ENCODE peak calls at places on chromosome 7, in seven cellular contexts. D is WERI-Rb-1, H is adrenal gland, I is foreskin fibroblast, U is GM12865, X is heart right ventricle, G is stomach. E is an unnamed sample.

GRCh38 chr7:157645539-157645938 is 308.7 kb downstream of the DNAJB6 start:
- DNase-seq in H (no peak), X (no peak), I (no peak), U (no peak), D (no peak), G (no peak), E (no peak)

GRCh38 chr7:127254163-127254684 is 1.5 kb upstream of the GRM8 start:
- DNase-seq in H (no peak), U (no peak), D (no peak), X (no peak), I (no peak), G (no peak), E (no peak)

GRCh38 chr7:3218561-3219225 is 82.4 kb upstream of the SDK1 start:
- DNase-seq in H (no peak), D (no peak), G (no peak), I (no peak), X (no peak), U (no peak), E (no peak)

GRCh38 chr7:142375710-142376313 is 118.0 kb upstream of the PRSS58 start:
- DNase-seq in I (no peak), D (peak), X (no peak), G (no peak), H (no peak), U (no peak), E (peak)

GRCh38 chr7:128188396-128189230 is 52.5 kb upstream of the LEP start:
- DNase-seq in U (no peak), G (no peak), I (no peak), H (no peak), X (no peak), D (no peak), E (no peak)

GRCh38 chr7:139340808-139341057 is 404 bp upstream of the FMC1 start:
- DNase-seq in X (no peak), H (no peak), D (no peak), U (no peak), I (no peak), G (no peak), E (no peak)

GRCh38 chr7:78139335-78139734 is 340.8 kb downstream of the PHTF2 start:
- DNase-seq in D (no peak), G (no peak), X (no peak), I (peak), U (no peak), H (peak), E (no peak)

GRCh38 chr7:142717453-142717852 is 31.8 kb upstream of the PRSS1 start:
- DNase-seq in H (no peak), X (no peak), I (no peak), U (no peak), D (no peak), G (no peak), E (no peak)

GRCh38 chr7:155791836-155792235 is 20.4 kb downstream of the SHH start:
- DNase-seq in U (no peak), D (no peak), I (no peak), X (no peak), H (no peak), G (no peak), E (no peak)

GRCh38 chr7:144474800-144475521 is 71.5 kb upstream of the NOBOX start:
- DNase-seq in D (no peak), H (no peak), U (no peak), G (no peak), X (no peak), I (no peak), E (no peak)

GRCh38 chr7:82602066-82602465 is 158.5 kb upstream of the CACNA2D1 start:
- DNase-seq in D (no peak), I (no peak), H (no peak), U (no peak), X (no peak), G (no peak), E (no peak)

GRCh38 chr7:132464740-132465139 is 111.5 kb downstream of the PLXNA4 start:
- DNase-seq in D (no peak), G (no peak), I (peak), H (no peak), U (no peak), X (peak), E (no peak)

GRCh38 chr7:44385384-44386138 is 60.2 kb upstream of the CAMK2B start:
- DNase-seq in G (peak), I (no peak), U (no peak), H (no peak), X (no peak), D (no peak), E (no peak)

GRCh38 chr7:108193593-108194498 is 63.7 kb upstream of the LAMB4 start:
- DNase-seq in D (no peak), I (no peak), H (no peak), X (no peak), G (no peak), U (no peak), E (no peak)

GRCh38 chr7:130150587-130150986 is 54.6 kb downstream of the TMEM209 start:
- DNase-seq in X (no peak), D (no peak), G (no peak), H (no peak), I (no peak), U (peak), E (peak)

GRCh38 chr7:2465928-2466327 is 10.3 kb downstream of the GRIFIN start:
- DNase-seq in I (no peak), H (no peak), D (no peak), X (no peak), G (no peak), U (no peak), E (peak)

GRCh38 chr7:65960351-65961074 is 21.5 kb downstream of the GUSB start:
- DNase-seq in D (no peak), X (no peak), H (no peak), G (no peak), I (no peak), U (no peak), E (no peak)

GRCh38 chr7:2754912-2755311 is 66.9 kb downstream of the AMZ1 start:
- DNase-seq in D (no peak), H (peak), X (no peak), U (no peak), I (no peak), G (no peak), E (no peak)

GRCh38 chr7:133552079-133552478 is 299.2 kb downstream of the EXOC4 start:
- DNase-seq in G (no peak), I (no peak), D (no peak), H (no peak), X (no peak), U (no peak), E (no peak)

GRCh38 chr7:131800008-131800407 is 243.6 kb upstream of the PODXL start:
- DNase-seq in G (no peak), U (no peak), H (no peak), X (no peak), I (no peak), D (no peak), E (no peak)

GRCh38 chr7:44244282-44244681 is 43.5 kb downstream of the YKT6 start:
- DNase-seq in H (no peak), G (no peak), D (peak), U (peak), I (no peak), X (no peak), E (peak)

GRCh38 chr7:37999673-38000072 is 79.2 kb downstream of the EPDR1 start:
- DNase-seq in H (no peak), G (no peak), I (no peak), X (no peak), D (no peak), U (no peak), E (no peak)

GRCh38 chr7:69775231-69775771 is 177.0 kb downstream of the AUTS2 start:
- DNase-seq in U (no peak), H (peak), D (peak), I (no peak), X (no peak), G (no peak), E (no peak)

GRCh38 chr7:155338632-155339320 is 41.1 kb downstream of the INSIG1 start:
- DNase-seq in X (no peak), I (no peak), G (no peak), U (no peak), D (no peak), H (no peak), E (no peak)

GRCh38 chr7:30238721-30239441 is 45.5 kb upstream of the ZNRF2 start:
- DNase-seq in X (peak), G (peak), U (peak), I (peak), H (peak), D (no peak), E (no peak)

GRCh38 chr7:151083824-151084160 is 499 bp upstream of the TMUB1 start:
- DNase-seq in D (no peak), I (no peak), G (no peak), X (no peak), H (no peak), U (no peak), E (peak)
- H3K4me3 ChIP-seq in D (peak), I (peak), G (peak), X (peak), H (peak), U (peak), E (peak)

DNA sequence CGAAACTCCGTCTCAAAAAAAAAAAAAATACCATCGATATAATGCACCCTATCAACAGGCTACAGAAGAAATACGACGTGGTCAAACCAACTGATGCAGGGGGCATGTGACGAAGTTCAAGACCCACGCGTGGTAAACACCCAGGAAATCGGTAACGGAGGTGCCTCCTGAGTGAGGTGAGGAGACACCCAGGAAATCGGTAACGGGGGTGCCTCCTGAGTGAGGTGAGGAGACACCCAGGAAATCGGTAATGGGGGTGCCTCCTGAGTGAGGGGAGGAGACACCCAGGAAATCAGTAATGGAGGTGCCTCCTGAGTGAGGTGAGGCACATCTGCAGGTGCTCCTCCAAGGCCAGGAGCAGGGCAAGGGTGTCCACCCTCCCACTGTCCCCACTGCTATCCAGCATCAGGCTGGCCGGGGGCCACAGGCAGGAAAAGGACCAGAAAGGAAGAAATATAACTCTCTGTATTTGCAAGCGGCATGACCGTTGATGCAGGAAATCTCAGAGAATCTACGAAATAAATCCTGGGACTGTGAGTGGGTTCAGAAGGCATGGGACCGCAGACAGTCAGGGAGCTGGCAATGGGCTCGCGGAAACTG is 10.7 kb upstream of the GPR146 start:
- DNase-seq in U (no peak), H (no peak), X (no peak), G (no peak), D (no peak), I (no peak), E (no peak)
- H3K4me3 ChIP-seq in U (no peak), H (no peak), X (no peak), G (no peak), D (no peak), I (no peak), E (no peak)

GRCh38 chr7:123041085-123041484 is 45.6 kb upstream of the TAS2R16 start:
- DNase-seq in H (no peak), U (no peak), I (no peak), D (no peak), X (no peak), G (no peak), E (no peak)
- H3K4me3 ChIP-seq in H (no peak), U (no peak), I (no peak), D (no peak), X (no peak), G (no peak), E (no peak)

GRCh38 chr7:55022618-55022985 is 3.8 kb downstream of the EGFR start:
- DNase-seq in I (no peak), H (no peak), X (no peak), D (no peak), U (no peak), G (no peak), E (no peak)
- H3K4me3 ChIP-seq in I (peak), H (no peak), X (no peak), D (no peak), U (no peak), G (no peak), E (no peak)

GRCh38 chr7:138002096-138002827 is 376 bp upstream of the CREB3L2 start:
- DNase-seq in H (peak), X (peak), I (peak), D (peak), U (peak), G (peak), E (peak)

GRCh38 chr7:138004936-138005335 is 3.0 kb upstream of the CREB3L2 start:
- DNase-seq in G (no peak), X (no peak), U (no peak), H (no peak), I (no peak), D (no peak), E (no peak)

GRCh38 chr7:138004046-138004445 is 2.2 kb upstream of the CREB3L2 start:
- DNase-seq in G (no peak), I (no peak), D (no peak), X (no peak), H (no peak), U (no peak), E (no peak)

GRCh38 chr7:138001529-138002095 is at the start of gene CREB3L2:
- DNase-seq in D (peak), X (peak), H (peak), I (no peak), U (peak), G (peak), E (peak)

GRCh38 chr7:138002828-138003189 is 923 bp upstream of the CREB3L2 start:
- DNase-seq in G (no peak), H (no peak), I (no peak), U (no peak), X (no peak), D (no peak), E (no peak)
- H3K4me3 ChIP-seq in G (peak), H (no peak), I (no peak), U (no peak), X (peak), D (no peak), E (no peak)